ENCODE peak calls at places on chromosomes 6 and 20, in six cellular contexts. U is HCT116, M is fibroblast of pulmonary artery, S is cardiac muscle cell, H is heart right ventricle, P is GM23338. B is an unnamed sample.

GRCh38 chr20:1875762-1876161 is 19.4 kb upstream of the SIRPA start:
- DNase-seq in U (no peak), M (no peak), S (no peak), H (no peak), P (no peak), B (no peak)

GRCh38 chr6:136920858-136921520 is 1.1 kb upstream of the SLC35D3 start:
- DNase-seq in U (no peak), M (peak; percentile 13), S (peak; percentile 10), H (peak; percentile 11), P (peak; percentile 61), B (peak; percentile 18)

GRCh38 chr6:151652338-151652737 is 155.1 kb upstream of the ESR1 start:
- DNase-seq in U (no peak), M (no peak), S (no peak), H (no peak), P (no peak), B (no peak)

GRCh38 chr20:51628533-51629398 is 86.2 kb upstream of the NFATC2 start:
- DNase-seq in U (no peak), M (peak; percentile 86), S (no peak), H (no peak), P (no peak), B (no peak)

GRCh38 chr20:56985286-56985685 is 281.2 kb downstream of the BMP7 start:
- DNase-seq in U (no peak), M (no peak), S (no peak), H (no peak), P (no peak), B (no peak)

GRCh38 chr6:144493035-144493910 is 208.1 kb downstream of the UTRN start:
- DNase-seq in U (no peak), M (peak; percentile 38), S (no peak), H (no peak), P (no peak), B (no peak)

GRCh38 chr6:142045380-142046270 is 87.1 kb upstream of the GJE1 start:
- DNase-seq in U (peak; percentile 12), M (peak; percentile 72), S (peak; percentile 30), H (no peak), P (no peak), B (no peak)

GRCh38 chr6:6131492-6132109 is 124.9 kb upstream of the NRN1 start:
- DNase-seq in U (peak; percentile 10), M (no peak), S (peak; percentile 9), H (no peak), P (peak; percentile 92), B (no peak)

GRCh38 chr20:34390769-34391447 is 27.8 kb downstream of the ITCH start:
- DNase-seq in U (peak; percentile 85), M (peak; percentile 80), S (no peak), H (no peak), P (peak; percentile 11), B (peak; percentile 34)

GRCh38 chr20:25005220-25005619 is 12.7 kb upstream of the APMAP start:
- DNase-seq in U (no peak), M (peak; percentile 10), S (no peak), H (no peak), P (no peak), B (no peak)

GRCh38 chr6:33633462-33634158 is 12.5 kb downstream of the ITPR3 start:
- DNase-seq in U (no peak), M (peak; percentile 62), S (peak; percentile 66), H (peak; percentile 79), P (peak; percentile 72), B (peak; percentile 68)

GRCh38 chr6:92126983-92127382 is 1292.4 kb downstream of the EPHA7 start:
- DNase-seq in U (no peak), M (no peak), S (no peak), H (no peak), P (no peak), B (no peak)

GRCh38 chr6:100504786-100505737 is 40.3 kb upstream of the SIM1 start:
- DNase-seq in U (peak; percentile 31), M (peak; percentile 86), S (no peak), H (no peak), P (peak; percentile 15), B (no peak)

GRCh38 chr20:21702553-21703467 is 2.7 kb upstream of the PAX1 start:
- DNase-seq in U (no peak), M (peak; percentile 36), S (peak; percentile 89), H (peak; percentile 35), P (peak; percentile 91), B (peak; percentile 80)

GRCh38 chr6:169959129-169960002 is 207.9 kb downstream of the ERMARD start:
- DNase-seq in U (no peak), M (no peak), S (no peak), H (peak; percentile 14), P (peak; percentile 32), B (no peak)

GRCh38 chr6:13030421-13030820 is 297.9 kb downstream of the TBC1D7 start:
- DNase-seq in U (no peak), M (no peak), S (no peak), H (no peak), P (no peak), B (no peak)

DNA sequence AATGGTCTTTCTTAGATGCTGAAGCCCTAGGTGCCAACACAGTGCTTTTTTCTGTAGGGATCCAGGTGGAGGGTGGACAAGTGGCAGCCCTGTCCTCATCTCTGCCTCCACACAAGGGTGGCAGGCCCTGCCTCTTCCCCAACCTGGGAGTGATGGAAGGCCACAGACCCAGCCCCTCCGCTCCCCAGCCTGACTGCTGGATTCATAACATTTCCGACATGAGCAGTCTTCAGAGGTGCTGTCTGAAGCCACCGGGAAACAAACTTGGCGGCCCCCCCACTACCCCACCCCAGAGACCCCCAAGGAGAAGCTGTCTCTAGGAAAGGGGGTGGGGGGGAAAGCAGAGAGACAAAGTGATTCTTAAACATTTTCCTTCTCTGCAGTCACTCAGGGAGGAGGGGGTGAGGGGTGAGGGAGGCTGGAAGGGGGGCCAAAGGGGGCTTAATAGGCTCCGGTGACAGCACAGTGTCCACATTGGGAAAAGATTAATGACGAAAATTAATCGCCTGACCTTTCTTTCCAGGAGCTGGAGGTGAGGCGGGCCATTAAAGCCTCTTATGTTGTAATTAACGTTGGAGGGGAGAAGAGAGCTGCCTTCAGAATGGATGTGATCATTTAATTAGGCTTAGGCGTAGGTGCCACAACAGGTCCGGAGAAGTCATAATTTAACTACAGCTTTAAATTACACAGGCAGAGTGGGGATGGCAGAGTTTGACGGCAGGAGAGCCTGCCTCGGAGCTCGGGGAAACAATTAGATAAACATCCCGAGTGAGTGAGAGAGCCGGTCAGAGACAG is 76.8 kb upstream of the FOXP4 start:
- DNase-seq in U (no peak), M (no peak), S (no peak), H (no peak), P (no peak), B (no peak)
- H3K4me3 ChIP-seq in U (no peak overlapping the region), M (no peak overlapping the region), S (peak overlapping the region; percentile 8), H (no peak overlapping the region), P (peak overlapping the region; percentile 77), B (no peak overlapping the region)

GRCh38 chr6:43092635-43093034 is 16.5 kb downstream of the PTK7 start:
- DNase-seq in U (no peak), M (no peak), S (no peak), H (no peak), P (no peak), B (no peak)

GRCh38 chr6:43091592-43091991 is 15.5 kb downstream of the PTK7 start:
- DNase-seq in U (no peak), M (no peak), S (no peak), H (no peak), P (no peak), B (no peak)

GRCh38 chr6:43091020-43091419 is 14.9 kb downstream of the PTK7 start:
- DNase-seq in U (no peak), M (no peak), S (no peak), H (no peak), P (no peak), B (no peak)

GRCh38 chr6:43095939-43096338 is 19.8 kb downstream of the PTK7 start:
- DNase-seq in U (no peak), M (no peak), S (no peak), H (no peak), P (no peak), B (no peak)

DNA sequence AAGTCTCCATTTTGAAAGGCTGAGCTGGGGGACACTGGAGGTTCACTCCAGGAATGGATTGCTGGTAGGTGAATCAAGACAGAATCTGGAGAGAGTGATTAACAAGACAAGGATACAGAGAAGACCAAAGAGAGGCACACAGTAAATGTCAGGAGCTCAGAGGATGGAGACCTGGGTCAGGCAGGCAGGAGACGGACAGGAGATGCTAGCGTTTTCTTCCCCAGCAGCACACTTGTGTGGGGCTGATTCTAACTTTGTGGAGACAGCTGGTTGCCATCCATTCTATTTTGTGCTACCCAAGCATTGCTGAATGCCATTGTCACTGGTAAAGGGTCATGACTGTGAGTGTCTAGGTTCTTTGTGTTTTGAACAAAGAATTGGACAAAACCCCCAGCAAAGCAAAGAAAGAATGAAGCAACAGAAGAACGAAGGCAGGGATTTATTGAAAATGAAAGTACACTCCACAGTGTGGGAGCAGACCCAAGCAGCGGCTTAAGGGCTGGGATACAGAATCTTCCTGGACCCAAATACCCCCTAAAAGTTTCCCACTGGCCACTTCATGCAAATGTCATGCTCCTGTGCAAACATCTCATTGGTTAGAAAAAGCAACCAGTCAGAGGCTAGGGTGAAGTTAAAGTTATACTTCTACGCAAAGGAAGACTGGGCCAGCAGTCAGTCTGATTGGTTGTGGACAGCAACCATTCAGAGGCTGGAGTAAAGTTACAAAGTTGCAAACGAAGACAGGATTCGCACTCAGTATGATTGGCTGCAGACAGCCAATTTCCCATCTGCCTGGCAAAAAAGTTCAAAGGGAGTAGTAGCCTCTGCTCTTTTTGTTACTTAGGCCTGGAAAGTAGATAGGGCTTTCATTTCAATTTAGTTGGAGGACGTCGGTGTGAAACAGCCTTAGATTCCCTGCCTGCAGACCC is 17.5 kb downstream of the PTK7 start:
- DNase-seq in U (no peak), M (peak; percentile 72), S (no peak), H (no peak), P (peak; percentile 54), B (no peak)
- TF ChIP-seq CTCF in U (no peak), M (no peak), S (no peak), H (no peak), P (no peak), B (no peak)

GRCh38 chr6:7550433-7550801 is 8.9 kb downstream of the DSP start:
- DNase-seq in U (no peak), M (no peak), S (no peak), H (no peak), P (no peak), B (no peak)

GRCh38 chr6:7555671-7556070 is 14.2 kb downstream of the DSP start:
- DNase-seq in U (no peak), M (no peak), S (no peak), H (no peak), P (no peak), B (no peak)

GRCh38 chr6:7556394-7557106 is 15.1 kb downstream of the DSP start:
- DNase-seq in U (no peak), M (no peak), S (no peak), H (no peak), P (no peak), B (no peak)

GRCh38 chr6:7557652-7558051 is 16.2 kb downstream of the DSP start:
- DNase-seq in U (no peak), M (no peak), S (no peak), H (no peak), P (no peak), B (no peak)

GRCh38 chr6:7554533-7555275 is 13.2 kb downstream of the DSP start:
- DNase-seq in U (no peak), M (no peak), S (no peak), H (no peak), P (no peak), B (no peak)
- H3K4me3 ChIP-seq in U (no peak overlapping the region), M (no peak overlapping the region), S (no peak overlapping the region), H (no peak overlapping the region), P (no peak overlapping the region), B (no peak overlapping the region)

DNA sequence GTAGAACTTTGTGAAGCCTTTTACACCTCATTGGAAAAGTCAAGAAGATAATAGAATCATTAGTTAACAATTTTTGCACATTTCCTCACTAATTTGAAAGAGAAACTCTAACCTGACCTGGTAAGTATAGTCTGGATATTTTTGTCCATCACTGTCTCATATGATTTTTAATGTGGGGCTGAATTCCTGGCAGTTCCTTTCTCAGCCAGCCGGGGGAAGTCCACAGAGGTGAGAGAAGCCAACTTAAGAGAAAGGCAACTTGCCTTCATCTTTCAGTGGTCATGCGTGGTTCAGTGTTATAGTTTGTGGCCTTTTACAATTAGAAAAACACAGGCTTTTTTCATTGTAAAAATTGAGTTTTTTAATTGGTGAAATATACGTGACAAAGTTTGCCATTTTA is 80.6 kb downstream of the CDYL start:
- DNase-seq in U (no peak), M (no peak), S (no peak), H (no peak), P (no peak), B (no peak)
- TF ChIP-seq CTCF in U (peak; percentile 27), M (no peak), S (no peak), H (no peak), P (peak; percentile 9), B (peak; percentile 26)